ENCODE peak calls at places on chromosomes 1 and 21, in seven cellular contexts. O, Z, M, N, F, T and H are unnamed samples.

GRCh38 chr1:47908258-47908657 is 88.9 kb downstream of the TRABD2B start:
- DNase-seq in O (no peak), Z (no peak), M (no peak), N (no peak), F (no peak), T (no peak), H (no peak)

GRCh38 chr1:150168960-150169565 is 19.3 kb downstream of the PLEKHO1 start:
- DNase-seq in O (peak; percentile 72), Z (no peak), M (peak; percentile 86), N (peak; percentile 65), F (peak; percentile 74), T (peak; percentile 89), H (peak; percentile 77)

GRCh38 chr1:212981025-212981495 is 30.7 kb downstream of the VASH2 start:
- DNase-seq in O (no peak), Z (no peak), M (peak; percentile 47), N (no peak), F (no peak), T (no peak), H (no peak)

GRCh38 chr1:92356956-92357355 is 58.1 kb downstream of the RPAP2 start:
- DNase-seq in O (no peak), Z (no peak), M (no peak), N (no peak), F (no peak), T (no peak), H (no peak)

GRCh38 chr1:161381707-161382106 is 14.0 kb upstream of the CFAP126 start:
- DNase-seq in O (no peak), Z (no peak), M (no peak), N (no peak), F (no peak), T (no peak), H (no peak)

GRCh38 chr1:201184734-201185453 is 5.7 kb upstream of the IGFN1 start:
- DNase-seq in O (no peak), Z (no peak), M (peak; percentile 51), N (peak; percentile 43), F (peak; percentile 25), T (no peak), H (peak; percentile 53)

GRCh38 chr1:1146596-1146995 is 27.1 kb upstream of the TTLL10 start:
- DNase-seq in O (no peak), Z (no peak), M (no peak), N (no peak), F (no peak), T (no peak), H (no peak)

GRCh38 chr1:184881941-184882648 is 92.2 kb downstream of the NIBAN1 start:
- DNase-seq in O (no peak), Z (no peak), M (no peak), N (no peak), F (no peak), T (no peak), H (no peak)

GRCh38 chr1:8571200-8571984 is 246.0 kb downstream of the RERE start:
- DNase-seq in O (no peak), Z (no peak), M (no peak), N (peak; percentile 39), F (no peak), T (no peak), H (no peak)

GRCh38 chr1:227305894-227306626 is 12.2 kb downstream of the CDC42BPA start:
- DNase-seq in O (no peak), Z (no peak), M (no peak), N (no peak), F (no peak), T (no peak), H (no peak)

GRCh38 chr1:230205719-230206198 is 138.7 kb downstream of the GALNT2 start:
- DNase-seq in O (no peak), Z (no peak), M (no peak), N (no peak), F (no peak), T (no peak), H (no peak)

GRCh38 chr1:30313176-30313575 is 410.2 kb downstream of the MATN1 start:
- DNase-seq in O (no peak), Z (no peak), M (peak; percentile 28), N (no peak), F (no peak), T (no peak), H (peak; percentile 2)

GRCh38 chr1:3702990-3703728 is 49.1 kb upstream of the CCDC27 start:
- DNase-seq in O (no peak), Z (no peak), M (no peak), N (no peak), F (no peak), T (no peak), H (no peak)

GRCh38 chr21:28884481-28884880 is 108.2 kb downstream of the LTN1 start:
- DNase-seq in O (no peak), Z (no peak), M (no peak), N (no peak), F (no peak), T (no peak), H (no peak)

GRCh38 chr1:8315573-8316475 is 2.1 kb upstream of the SLC45A1 start:
- DNase-seq in O (no peak), Z (no peak), M (peak; percentile 55), N (no peak), F (no peak), T (no peak), H (no peak)

GRCh38 chr1:202938287-202938925 is 11.4 kb upstream of the KLHL12 start:
- DNase-seq in O (no peak), Z (no peak), M (no peak), N (no peak), F (no peak), T (no peak), H (no peak)

GRCh38 chr1:42146916-42147320 is 6.3 kb upstream of the GUCA2B start:
- DNase-seq in O (peak; percentile 88), Z (no peak), M (peak; percentile 93), N (peak; percentile 77), F (peak; percentile 91), T (peak; percentile 66), H (peak; percentile 85)

GRCh38 chr21:39843916-39844315 is 23.3 kb upstream of the PCP4 start:
- DNase-seq in O (no peak), Z (no peak), M (no peak), N (no peak), F (no peak), T (no peak), H (no peak)

GRCh38 chr1:226973898-226974543 is 33.9 kb downstream of the COQ8A start:
- DNase-seq in O (no peak), Z (no peak), M (no peak), N (no peak), F (peak; percentile 33), T (peak; percentile 91), H (peak; percentile 61)

GRCh38 chr1:230943048-230943593 is 35.5 kb downstream of the TTC13 start:
- DNase-seq in O (no peak), Z (no peak), M (no peak), N (no peak), F (no peak), T (no peak), H (no peak)

GRCh38 chr1:172185206-172185605 is 235.3 kb upstream of the C1orf105 start:
- DNase-seq in O (no peak), Z (no peak), M (no peak), N (no peak), F (no peak), T (no peak), H (no peak)

GRCh38 chr1:25770541-25771245 is 29.3 kb upstream of the SELENON start:
- DNase-seq in O (no peak), Z (no peak), M (no peak), N (no peak), F (no peak), T (no peak), H (no peak)
- H3K4me1 ChIP-seq in O (peaks cover 11% of the 10 kb centered on the region), Z (peaks cover 25% of the 10 kb centered on the region), M (peaks cover 3% of the 10 kb centered on the region), N (no peaks in the 10 kb centered on the region), F (peaks cover 13% of the 10 kb centered on the region), T (peaks cover 48% of the 10 kb centered on the region), H (peaks cover 24% of the 10 kb centered on the region)

DNA sequence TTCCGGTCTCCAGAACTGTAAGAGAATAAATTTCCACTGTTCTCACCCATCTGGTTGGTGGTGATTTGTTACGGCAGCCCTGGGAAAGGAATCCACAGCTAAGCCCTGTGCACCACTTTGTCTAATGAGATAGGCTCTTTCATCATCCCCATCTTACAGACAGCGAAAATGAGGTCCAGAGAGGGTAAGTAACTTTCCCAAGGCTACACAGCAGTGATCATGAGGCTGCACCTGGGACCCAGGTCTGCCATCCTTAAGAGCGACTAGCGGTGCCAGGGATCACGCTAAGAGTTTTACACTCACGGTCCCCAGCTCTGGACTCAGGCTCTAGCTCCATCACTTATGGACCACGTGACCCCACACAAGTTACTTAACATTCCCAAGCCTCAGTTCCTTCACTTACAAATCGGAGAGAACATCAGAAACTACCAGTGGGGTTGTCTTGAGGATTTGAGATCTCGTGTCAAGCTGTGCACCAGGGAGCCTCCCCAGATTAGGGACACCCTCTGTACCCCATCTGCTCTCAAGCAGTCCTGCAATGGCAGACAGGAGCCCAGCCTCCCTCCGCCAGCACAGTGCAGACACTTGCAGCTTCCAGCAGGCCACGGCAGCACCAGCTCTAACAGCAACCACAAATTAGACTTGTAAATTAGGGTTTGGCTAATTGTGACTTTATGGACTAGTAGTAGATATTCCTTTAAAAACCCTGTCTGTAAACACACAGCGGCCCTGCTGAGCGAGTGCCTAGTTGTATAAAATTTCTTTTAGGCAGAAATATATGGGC is 87.3 kb downstream of the DISP3 start:
- DNase-seq in O (no peak), Z (no peak), M (no peak), N (no peak), F (no peak), T (no peak), H (no peak)
- H3K4me3 ChIP-seq in O (no peak overlapping the region), Z (no peak overlapping the region), M (no peak overlapping the region), N (no peak overlapping the region), F (no peak overlapping the region), T (no peak overlapping the region), H (no peak overlapping the region)

DNA sequence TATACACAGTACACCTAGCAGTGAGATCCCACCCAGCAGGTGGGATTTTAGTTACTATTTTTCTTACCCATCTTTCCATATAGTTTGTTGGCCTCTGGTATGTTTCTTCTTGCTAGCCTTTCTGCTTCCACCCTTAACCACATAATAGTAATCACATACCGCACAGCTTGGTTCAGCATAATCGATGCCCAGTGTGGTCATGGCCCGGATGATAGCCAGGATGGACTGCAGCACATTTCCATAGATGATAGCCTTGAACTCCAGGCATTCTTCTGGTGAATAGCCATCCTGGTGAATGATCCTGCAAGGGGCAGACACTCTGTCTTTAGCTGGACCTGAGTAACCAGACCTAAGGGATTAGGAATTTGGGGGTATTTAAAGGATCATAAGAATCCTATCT is 9.5 kb downstream of the GNAT2 start:
- DNase-seq in O (no peak), Z (no peak), M (no peak), N (no peak), F (no peak), T (no peak), H (no peak)
- TF ChIP-seq POLR2A in O (no peak), Z (no peak), M (no peak), N (no peak), F (no peak), T (no peak), H (no peak)

DNA sequence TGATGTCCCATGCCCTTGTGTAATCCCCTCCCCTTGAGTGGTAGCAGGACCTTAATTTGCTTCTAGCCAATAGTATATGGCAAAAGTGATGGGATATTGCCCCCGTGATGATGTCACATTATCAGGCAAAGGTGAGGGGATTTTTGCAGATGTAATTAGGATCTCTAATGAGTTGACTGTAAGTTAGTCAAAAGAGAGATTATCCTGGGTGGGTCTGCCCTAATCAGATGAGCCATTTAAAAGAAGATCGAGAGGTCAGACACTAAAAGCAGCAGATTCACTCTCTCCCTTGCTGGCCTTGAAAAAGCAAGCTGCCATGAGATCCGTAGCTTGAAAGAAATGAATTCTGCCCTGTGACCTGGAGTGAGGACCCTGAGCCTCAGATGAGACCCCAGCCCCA is 50.1 kb upstream of the TARBP1 start:
- DNase-seq in O (no peak), Z (no peak), M (no peak), N (no peak), F (no peak), T (peak; percentile 1), H (no peak)
- H3K4me1 ChIP-seq in O (no peaks in the 10 kb centered on the region), Z (peaks cover 51% of the 10 kb centered on the region), M (peaks cover 4% of the 10 kb centered on the region), N (peaks cover 12% of the 10 kb centered on the region), F (peaks cover 47% of the 10 kb centered on the region), T (peaks cover 82% of the 10 kb centered on the region), H (peaks cover 42% of the 10 kb centered on the region)